ENCODE peak calls at places on chromosomes 1 and 21, in seven cellular contexts. One of them, this sample, is unnamed.

GRCh38 chr1:117795190-117795589 is 134.2 kb downstream of the GDAP2 start:
- DNase-seq in HCT116: no peak
- DNase-seq in psoas muscle: peak; percentile 60
- DNase-seq in mucosa of descending colon: no peak
- DNase-seq in AG09309: peak; percentile 78
- DNase-seq in CD8-positive, alpha-beta T cell: no peak
- DNase-seq in left ventricle myocardium inferior: peak; percentile 31
- DNase-seq in this sample: no peak

GRCh38 chr1:17432412-17432811 is 7.1 kb downstream of the RCC2 start:
- DNase-seq in psoas muscle: no peak
- DNase-seq in mucosa of descending colon: no peak
- DNase-seq in HCT116: no peak
- DNase-seq in AG09309: no peak
- DNase-seq in left ventricle myocardium inferior: no peak
- DNase-seq in CD8-positive, alpha-beta T cell: no peak
- DNase-seq in this sample: no peak

GRCh38 chr1:117368116-117369108 is 1.2 kb downstream of the MAN1A2 start:
- DNase-seq in CD8-positive, alpha-beta T cell: no peak
- DNase-seq in AG09309: no peak
- DNase-seq in psoas muscle: no peak
- DNase-seq in mucosa of descending colon: peak; percentile 24
- DNase-seq in left ventricle myocardium inferior: no peak
- DNase-seq in HCT116: no peak
- DNase-seq in this sample: no peak

GRCh38 chr1:58964880-58965279 is 181.0 kb upstream of the JUN start:
- DNase-seq in left ventricle myocardium inferior: peak; percentile 16
- DNase-seq in psoas muscle: peak; percentile 75
- DNase-seq in AG09309: peak; percentile 8
- DNase-seq in CD8-positive, alpha-beta T cell: no peak
- DNase-seq in HCT116: no peak
- DNase-seq in mucosa of descending colon: no peak
- DNase-seq in this sample: no peak

GRCh38 chr1:238653693-238654321 is 732.6 kb upstream of the CHRM3 start:
- DNase-seq in HCT116: no peak
- DNase-seq in left ventricle myocardium inferior: no peak
- DNase-seq in AG09309: no peak
- DNase-seq in mucosa of descending colon: no peak
- DNase-seq in psoas muscle: no peak
- DNase-seq in CD8-positive, alpha-beta T cell: no peak
- DNase-seq in this sample: no peak

GRCh38 chr1:8880068-8880676 is 1.7 kb upstream of the ENO1 start:
- DNase-seq in psoas muscle: no peak
- DNase-seq in HCT116: no peak
- DNase-seq in CD8-positive, alpha-beta T cell: no peak
- DNase-seq in AG09309: peak; percentile 99
- DNase-seq in mucosa of descending colon: peak; percentile 60
- DNase-seq in left ventricle myocardium inferior: no peak
- DNase-seq in this sample: no peak

GRCh38 chr1:94395231-94395630 is 23.0 kb upstream of the ABCD3 start:
- DNase-seq in left ventricle myocardium inferior: no peak
- DNase-seq in mucosa of descending colon: no peak
- DNase-seq in AG09309: no peak
- DNase-seq in psoas muscle: no peak
- DNase-seq in HCT116: no peak
- DNase-seq in CD8-positive, alpha-beta T cell: no peak
- DNase-seq in this sample: no peak

GRCh38 chr1:156033011-156033410 is 12.3 kb upstream of the SSR2 start:
- DNase-seq in psoas muscle: no peak
- DNase-seq in CD8-positive, alpha-beta T cell: no peak
- DNase-seq in AG09309: no peak
- DNase-seq in HCT116: no peak
- DNase-seq in left ventricle myocardium inferior: no peak
- DNase-seq in mucosa of descending colon: no peak
- DNase-seq in this sample: no peak

GRCh38 chr1:30877205-30877912 is 31.2 kb downstream of the SDC3 start:
- DNase-seq in HCT116: no peak
- DNase-seq in CD8-positive, alpha-beta T cell: no peak
- DNase-seq in mucosa of descending colon: peak; percentile 54
- DNase-seq in left ventricle myocardium inferior: peak; percentile 71
- DNase-seq in psoas muscle: peak; percentile 83
- DNase-seq in AG09309: peak; percentile 56
- DNase-seq in this sample: no peak

GRCh38 chr1:163069142-163069541 is at the start of gene RGS4:
- DNase-seq in CD8-positive, alpha-beta T cell: no peak
- DNase-seq in left ventricle myocardium inferior: peak; percentile 51
- DNase-seq in HCT116: peak; percentile 54
- DNase-seq in AG09309: peak; percentile 92
- DNase-seq in psoas muscle: peak; percentile 53
- DNase-seq in mucosa of descending colon: peak; percentile 12
- DNase-seq in this sample: no peak

GRCh38 chr1:160354388-160354985 is 11.3 kb downstream of the NCSTN start:
- DNase-seq in AG09309: no peak
- DNase-seq in psoas muscle: no peak
- DNase-seq in CD8-positive, alpha-beta T cell: no peak
- DNase-seq in mucosa of descending colon: no peak
- DNase-seq in HCT116: no peak
- DNase-seq in left ventricle myocardium inferior: no peak
- DNase-seq in this sample: no peak

GRCh38 chr1:119958223-119958622 is 61.9 kb upstream of the ADAM30 start:
- DNase-seq in AG09309: no peak
- DNase-seq in CD8-positive, alpha-beta T cell: no peak
- DNase-seq in psoas muscle: no peak
- DNase-seq in HCT116: no peak
- DNase-seq in mucosa of descending colon: no peak
- DNase-seq in left ventricle myocardium inferior: no peak
- DNase-seq in this sample: no peak

GRCh38 chr21:45572231-45572630 is 30.0 kb upstream of the SLC19A1 start:
- DNase-seq in left ventricle myocardium inferior: peak; percentile 3
- DNase-seq in HCT116: no peak
- DNase-seq in psoas muscle: no peak
- DNase-seq in AG09309: no peak
- DNase-seq in mucosa of descending colon: no peak
- DNase-seq in CD8-positive, alpha-beta T cell: no peak
- DNase-seq in this sample: no peak

GRCh38 chr1:18480315-18481189 is at the start of gene KLHDC7A:
- DNase-seq in left ventricle myocardium inferior: no peak
- DNase-seq in HCT116: no peak
- DNase-seq in AG09309: no peak
- DNase-seq in mucosa of descending colon: peak; percentile 57
- DNase-seq in psoas muscle: no peak
- DNase-seq in CD8-positive, alpha-beta T cell: no peak
- DNase-seq in this sample: no peak

GRCh38 chr21:46092811-46093667 is 4.9 kb upstream of the COL6A2 start:
- DNase-seq in HCT116: no peak
- DNase-seq in CD8-positive, alpha-beta T cell: no peak
- DNase-seq in psoas muscle: peak; percentile 36
- DNase-seq in left ventricle myocardium inferior: no peak
- DNase-seq in AG09309: no peak
- DNase-seq in mucosa of descending colon: no peak
- DNase-seq in this sample: no peak

GRCh38 chr1:35223109-35223630 is 30.2 kb upstream of the SFPQ start:
- DNase-seq in HCT116: no peak
- DNase-seq in left ventricle myocardium inferior: no peak
- DNase-seq in mucosa of descending colon: no peak
- DNase-seq in CD8-positive, alpha-beta T cell: no peak
- DNase-seq in AG09309: no peak
- DNase-seq in psoas muscle: no peak
- DNase-seq in this sample: no peak

GRCh38 chr1:224109981-224110380 is 3.9 kb upstream of the FBXO28 start:
- DNase-seq in CD8-positive, alpha-beta T cell: no peak
- DNase-seq in AG09309: no peak
- DNase-seq in psoas muscle: no peak
- DNase-seq in mucosa of descending colon: no peak
- DNase-seq in HCT116: no peak
- DNase-seq in left ventricle myocardium inferior: no peak
- DNase-seq in this sample: no peak

GRCh38 chr1:1435911-1436633 is 582 bp downstream of the VWA1 start:
- DNase-seq in psoas muscle: no peak
- DNase-seq in CD8-positive, alpha-beta T cell: no peak
- DNase-seq in AG09309: no peak
- DNase-seq in left ventricle myocardium inferior: no peak
- DNase-seq in HCT116: no peak
- DNase-seq in mucosa of descending colon: peak; percentile 12
- DNase-seq in this sample: no peak

GRCh38 chr1:94479682-94480081 is 61.5 kb downstream of the ABCD3 start:
- DNase-seq in left ventricle myocardium inferior: no peak
- DNase-seq in CD8-positive, alpha-beta T cell: no peak
- DNase-seq in HCT116: no peak
- DNase-seq in AG09309: no peak
- DNase-seq in mucosa of descending colon: no peak
- DNase-seq in psoas muscle: no peak
- DNase-seq in this sample: no peak

GRCh38 chr1:1629430-1630190 is 2.4 kb upstream of the MMP23B start:
- DNase-seq in HCT116: no peak
- DNase-seq in CD8-positive, alpha-beta T cell: peak; percentile 62
- DNase-seq in psoas muscle: peak; percentile 63
- DNase-seq in AG09309: no peak
- DNase-seq in mucosa of descending colon: peak; percentile 48
- DNase-seq in left ventricle myocardium inferior: no peak
- DNase-seq in this sample: peak; percentile 42

GRCh38 chr1:101101362-101101761 is 75.8 kb upstream of the DPH5 start:
- DNase-seq in psoas muscle: no peak
- DNase-seq in HCT116: no peak
- DNase-seq in CD8-positive, alpha-beta T cell: no peak
- DNase-seq in mucosa of descending colon: no peak
- DNase-seq in left ventricle myocardium inferior: no peak
- DNase-seq in AG09309: no peak
- DNase-seq in this sample: no peak

GRCh38 chr21:15121655-15122120 is 56.9 kb upstream of the NRIP1 start:
- DNase-seq in AG09309: no peak
- DNase-seq in mucosa of descending colon: no peak
- DNase-seq in CD8-positive, alpha-beta T cell: no peak
- DNase-seq in psoas muscle: peak; percentile 80
- DNase-seq in HCT116: no peak
- DNase-seq in left ventricle myocardium inferior: peak; percentile 31
- DNase-seq in this sample: no peak

GRCh38 chr1:26477446-26478152 is 5.4 kb downstream of the HMGN2 start:
- DNase-seq in HCT116: no peak
- DNase-seq in psoas muscle: no peak
- DNase-seq in left ventricle myocardium inferior: no peak
- DNase-seq in mucosa of descending colon: no peak
- DNase-seq in AG09309: no peak
- DNase-seq in CD8-positive, alpha-beta T cell: no peak
- DNase-seq in this sample: no peak

GRCh38 chr21:34180826-34181359 is 107.5 kb downstream of the MRPS6 start:
- DNase-seq in AG09309: no peak
- DNase-seq in CD8-positive, alpha-beta T cell: no peak
- DNase-seq in left ventricle myocardium inferior: no peak
- DNase-seq in psoas muscle: no peak
- DNase-seq in HCT116: no peak
- DNase-seq in mucosa of descending colon: no peak
- DNase-seq in this sample: no peak

DNA sequence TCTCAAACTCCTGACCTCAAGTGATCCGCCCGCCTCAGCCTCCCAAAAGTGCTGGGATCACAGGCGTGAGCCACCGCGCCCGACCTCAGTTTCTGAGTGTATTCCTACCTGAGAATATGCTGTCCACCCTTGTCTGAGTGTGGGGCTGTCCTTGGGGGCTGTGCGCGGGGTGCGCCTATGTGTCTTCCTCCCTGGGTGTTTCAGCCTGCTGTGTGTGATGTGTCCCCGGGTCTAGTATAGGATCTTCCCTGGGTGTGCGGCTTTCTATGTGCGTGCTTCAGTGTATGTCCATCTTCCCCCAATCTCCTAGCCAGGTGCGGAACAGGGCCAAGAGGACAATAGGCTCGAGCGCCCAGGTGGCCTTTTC is 8.3 kb upstream of the ID3 start:
- DNase-seq in mucosa of descending colon: peak; percentile 35
- DNase-seq in left ventricle myocardium inferior: no peak
- DNase-seq in CD8-positive, alpha-beta T cell: no peak
- DNase-seq in AG09309: no peak
- DNase-seq in HCT116: no peak
- DNase-seq in psoas muscle: no peak
- DNase-seq in this sample: no peak
- H3K4me3 ChIP-seq in mucosa of descending colon: no peak overlapping the region
- H3K4me3 ChIP-seq in left ventricle myocardium inferior: peak overlapping the region; percentile 70
- H3K4me3 ChIP-seq in CD8-positive, alpha-beta T cell: no peak overlapping the region
- H3K4me3 ChIP-seq in AG09309: peak overlapping the region; percentile 65
- H3K4me3 ChIP-seq in HCT116: no peak overlapping the region
- H3K4me3 ChIP-seq in psoas muscle: peak overlapping the region; percentile 83
- H3K4me3 ChIP-seq in this sample: peak overlapping the region; percentile 57

GRCh38 chr1:171251741-171252300 is 3.5 kb downstream of the FMO1 start:
- DNase-seq in CD8-positive, alpha-beta T cell: no peak
- DNase-seq in psoas muscle: no peak
- DNase-seq in HCT116: no peak
- DNase-seq in left ventricle myocardium inferior: peak; percentile 36
- DNase-seq in mucosa of descending colon: peak; percentile 52
- DNase-seq in AG09309: no peak
- DNase-seq in this sample: no peak
- TF ChIP-seq CTCF in CD8-positive, alpha-beta T cell: peak; percentile 15
- TF ChIP-seq CTCF in psoas muscle: peak; percentile 43
- TF ChIP-seq CTCF in HCT116: peak; percentile 13
- TF ChIP-seq CTCF in left ventricle myocardium inferior: peak; percentile 61
- TF ChIP-seq CTCF in mucosa of descending colon: peak; percentile 36
- TF ChIP-seq CTCF in AG09309: peak; percentile 61
- TF ChIP-seq CTCF in this sample: peak; percentile 56

DNA sequence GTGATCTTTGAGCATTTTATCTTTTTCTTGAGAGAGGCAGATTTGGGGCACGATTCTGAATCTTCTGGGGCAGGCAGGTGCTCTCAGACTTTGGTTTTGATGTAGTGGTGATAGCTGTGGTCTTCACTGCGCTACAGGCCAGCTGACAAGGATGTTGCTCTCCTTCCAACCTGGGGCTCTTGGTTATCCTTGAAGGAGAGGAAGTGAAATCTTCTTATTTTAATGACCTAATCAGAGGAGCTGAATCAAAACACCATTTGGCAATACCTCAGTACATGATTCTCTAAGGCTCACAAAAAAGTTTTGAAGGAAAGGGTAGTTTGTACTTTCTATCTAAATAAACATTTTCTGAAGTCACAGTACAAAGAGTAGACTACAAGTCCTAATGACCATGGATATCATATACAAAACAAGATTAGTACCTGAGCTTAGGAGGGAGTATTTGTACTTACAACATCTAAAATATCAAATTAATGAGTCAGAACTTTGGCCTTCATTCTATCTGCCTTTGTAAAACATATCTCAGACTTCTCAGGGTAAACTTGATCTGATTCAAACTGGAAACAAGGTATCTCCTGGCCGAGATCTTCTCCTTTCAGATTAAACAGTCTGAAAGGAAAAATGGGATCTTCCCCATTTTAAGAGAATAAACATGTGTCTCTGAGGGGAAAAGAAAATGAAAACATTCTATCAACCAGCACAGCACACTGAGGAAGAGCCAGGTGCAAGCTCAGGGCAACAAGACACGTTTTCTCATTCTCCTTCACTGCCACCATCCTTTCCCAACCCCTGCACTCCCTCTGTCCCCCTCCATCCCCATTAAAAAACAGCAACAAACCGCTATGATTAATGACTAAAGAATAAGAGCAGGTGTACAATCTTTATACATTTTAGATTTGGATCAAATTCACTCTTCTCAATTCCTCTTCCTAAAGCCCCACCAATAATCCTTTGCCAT is 69.2 kb downstream of the SH3GLB1 start:
- DNase-seq in AG09309: no peak
- DNase-seq in left ventricle myocardium inferior: no peak
- DNase-seq in HCT116: no peak
- DNase-seq in psoas muscle: no peak
- DNase-seq in mucosa of descending colon: no peak
- DNase-seq in CD8-positive, alpha-beta T cell: no peak
- DNase-seq in this sample: no peak
- H3K4me3 ChIP-seq in AG09309: no peak overlapping the region
- H3K4me3 ChIP-seq in left ventricle myocardium inferior: no peak overlapping the region
- H3K4me3 ChIP-seq in HCT116: no peak overlapping the region
- H3K4me3 ChIP-seq in psoas muscle: peak overlapping the region; percentile 41
- H3K4me3 ChIP-seq in mucosa of descending colon: no peak overlapping the region
- H3K4me3 ChIP-seq in CD8-positive, alpha-beta T cell: no peak overlapping the region
- H3K4me3 ChIP-seq in this sample: no peak overlapping the region

GRCh38 chr1:10530281-10530740 is 55.6 kb downstream of the PEX14 start:
- DNase-seq in HCT116: no peak
- DNase-seq in AG09309: no peak
- DNase-seq in left ventricle myocardium inferior: peak; percentile 23
- DNase-seq in mucosa of descending colon: no peak
- DNase-seq in CD8-positive, alpha-beta T cell: no peak
- DNase-seq in psoas muscle: no peak
- DNase-seq in this sample: no peak
- TF ChIP-seq CTCF in HCT116: peak; percentile 50
- TF ChIP-seq CTCF in AG09309: no peak
- TF ChIP-seq CTCF in left ventricle myocardium inferior: peak; percentile 76
- TF ChIP-seq CTCF in mucosa of descending colon: peak; percentile 14
- TF ChIP-seq CTCF in CD8-positive, alpha-beta T cell: no peak
- TF ChIP-seq CTCF in psoas muscle: peak; percentile 43
- TF ChIP-seq CTCF in this sample: peak; percentile 47